ENCODE peak calls at places on chromosomes 13 and 19, in four cellular contexts. C is hepatic stellate cell; R is stimulated activated CD8-positive, alpha-beta memory T cell treated with anti-CD3 and anti-CD28 coated beads, Interleukin-2, amount 100 ng/mL, for 1 hour; H is posterior vena cava. J is an unnamed sample.

GRCh38 chr19:4635763-4636135 is 3.6 kb upstream of the TNFAIP8L1 start:
- DNase-seq in C (no peak), R (no peak), H (no peak), J (no peak)

GRCh38 chr19:47421844-47422395 is 2.6 kb upstream of the MEIS3 start:
- DNase-seq in H (no peak), R (no peak), C (no peak), J (no peak)

GRCh38 chr19:31253816-31254551 is 95.3 kb downstream of the TSHZ3 start:
- DNase-seq in C (no peak), H (no peak), R (no peak), J (no peak)

GRCh38 chr13:50365683-50366391 is 350.6 kb downstream of the KCNRG start:
- DNase-seq in R (no peak), H (no peak), C (no peak), J (no peak)

GRCh38 chr13:43319617-43320444 is 296.4 kb downstream of the DNAJC15 start:
- DNase-seq in H (no peak), C (no peak), R (no peak), J (no peak)

GRCh38 chr19:47231215-47232054 is 436 bp upstream of the BBC3 start:
- DNase-seq in R (peak), H (peak), C (peak), J (peak)

GRCh38 chr19:6527893-6528543 is 2.8 kb upstream of the TNFSF9 start:
- DNase-seq in R (no peak), H (no peak), C (no peak), J (no peak)

GRCh38 chr13:98371624-98372023 is 194.6 kb upstream of the RNF113B start:
- DNase-seq in C (no peak), H (no peak), R (no peak), J (no peak)

GRCh38 chr19:42275103-42275502 is 6.1 kb downstream of the CIC start:
- DNase-seq in H (no peak), R (no peak), C (no peak), J (no peak)

GRCh38 chr19:10617409-10618121 is 7.8 kb upstream of the SLC44A2 start:
- DNase-seq in C (peak), R (no peak), H (no peak), J (no peak)

GRCh38 chr19:23718802-23719201 is 31.8 kb upstream of the ZNF675 start:
- DNase-seq in R (no peak), C (no peak), H (no peak), J (no peak)

GRCh38 chr13:46961719-46962118 is 64.9 kb upstream of the HTR2A start:
- DNase-seq in C (peak), H (no peak), R (no peak), J (no peak)

GRCh38 chr13:23666576-23666975 is 96.4 kb downstream of the TNFRSF19 start:
- DNase-seq in H (no peak), C (no peak), R (no peak), J (no peak)

GRCh38 chr19:42255766-42256750 is 1.1 kb upstream of the ERF start:
- DNase-seq in C (peak), R (no peak), H (no peak), J (peak)

GRCh38 chr13:32647926-32648325 is 61.7 kb downstream of the PDS5B start:
- DNase-seq in C (no peak), R (no peak), H (no peak), J (no peak)

GRCh38 chr19:47107201-47107952 is 6.2 kb downstream of the ZC3H4 start:
- DNase-seq in H (no peak), R (no peak), C (no peak), J (no peak)

GRCh38 chr13:98641075-98641474 is 64.2 kb upstream of the STK24 start:
- DNase-seq in H (no peak), C (no peak), R (no peak), J (no peak)

GRCh38 chr13:23655321-23655720 is 85.1 kb downstream of the TNFRSF19 start:
- DNase-seq in H (no peak), C (no peak), R (no peak), J (no peak)

GRCh38 chr19:658916-659839 is 3.8 kb downstream of the RNF126 start:
- DNase-seq in R (no peak), C (peak), H (peak), J (no peak)

GRCh38 chr19:54436031-54436523 is 12.9 kb upstream of the LENG8 start:
- DNase-seq in H (no peak), R (no peak), C (no peak), J (no peak)

GRCh38 chr19:18939922-18940775 is 868 bp downstream of the HOMER3 start:
- DNase-seq in R (no peak), C (peak), H (peak), J (peak)

GRCh38 chr19:38267780-38268430 is 3.5 kb downstream of the SPINT2 start:
- DNase-seq in H (no peak), R (no peak), C (no peak), J (no peak)

GRCh38 chr13:111460548-111461444 is 140.4 kb downstream of the TEX29 start:
- DNase-seq in R (no peak), C (peak), H (peak), J (peak)

GRCh38 chr19:18503971-18504885 is 17.6 kb downstream of the ELL start:
- DNase-seq in H (no peak), R (no peak), C (no peak), J (no peak)

GRCh38 chr19:30857388-30857787 is 485.2 kb downstream of the ZNF536 start:
- DNase-seq in H (no peak), C (no peak), R (no peak), J (no peak)

GRCh38 chr19:33557720-33558119 is 36.1 kb upstream of the PEPD start:
- DNase-seq in C (no peak), H (peak), R (no peak), J (no peak)

GRCh38 chr19:3982701-3983541 is 2.3 kb downstream of the EEF2 start:
- DNase-seq in R (no peak), C (peak), H (no peak), J (no peak)

GRCh38 chr19:47074621-47075020 is 26.2 kb upstream of the TMEM160 start:
- DNase-seq in R (no peak), C (no peak), H (no peak), J (no peak)

GRCh38 chr13:78194904-78195639 is 276.4 kb upstream of the EDNRB start:
- DNase-seq in C (peak), H (no peak), R (no peak), J (no peak)

J was measured in frontal cortex.